ENCODE peak calls at places on chromosome 7, in seven cellular contexts. P is activated CD4-positive, alpha-beta T cell treated with anti-CD3 and anti-CD28 coated beads, Interleukin-2, amount 50 U/mL, for 1 hour; B is RCC 7860; K is progenitor cell of endocrine pancreas; E is non-pigmented ciliary epithelial cell; R is ureter; F is stimulated activated CD4-positive, alpha-beta T cell treated with anti-CD3 and anti-CD28 coated beads, Interleukin-15, amount 100 ng/mL, for 24 hours. U is an unnamed sample.

GRCh38 chr7:143222782-143223181 is 945 bp downstream of the TAS2R40 start:
- DNase-seq in P (no peak), B (no peak), K (no peak), E (no peak), R (no peak), F (no peak), U (no peak)

GRCh38 chr7:151498495-151498894 is 21.2 kb downstream of the RHEB start:
- DNase-seq in P (no peak), B (peak; percentile 58), K (no peak), E (no peak), R (no peak), F (no peak), U (no peak)

GRCh38 chr7:4814463-4814862 is 39.0 kb downstream of the AP5Z1 start:
- DNase-seq in P (no peak), B (no peak), K (no peak), E (no peak), R (no peak), F (no peak), U (no peak)

GRCh38 chr7:80253653-80254052 is 119.0 kb downstream of the GNAI1 start:
- DNase-seq in P (no peak), B (no peak), K (no peak), E (no peak), R (no peak), F (no peak), U (no peak)

GRCh38 chr7:81159402-81159801 is 240.6 kb upstream of the SEMA3C start:
- DNase-seq in P (no peak), B (peak; percentile 79), K (no peak), E (no peak), R (no peak), F (no peak), U (peak; percentile 63)

GRCh38 chr7:105210721-105211205 is 178.0 kb downstream of the SRPK2 start:
- DNase-seq in P (no peak), B (no peak), K (no peak), E (no peak), R (no peak), F (no peak), U (peak; percentile 5)

GRCh38 chr7:129055861-129056464 is 1.1 kb upstream of the TNPO3 start:
- DNase-seq in P (no peak), B (no peak), K (no peak), E (no peak), R (no peak), F (no peak), U (peak; percentile 25)

GRCh38 chr7:32536585-32536984 is 41.3 kb downstream of the AVL9 start:
- DNase-seq in P (no peak), B (peak; percentile 87), K (no peak), E (peak; percentile 30), R (no peak), F (no peak), U (no peak)

GRCh38 chr7:137927386-137927785 is 74.5 kb downstream of the CREB3L2 start:
- DNase-seq in P (no peak), B (no peak), K (no peak), E (no peak), R (no peak), F (no peak), U (no peak)

GRCh38 chr7:43650457-43651052 is 67.6 kb downstream of the STK17A start:
- DNase-seq in P (no peak), B (peak; percentile 60), K (no peak), E (no peak), R (no peak), F (no peak), U (no peak)

GRCh38 chr7:144127714-144128334 is 4.8 kb downstream of the OR2A14 start:
- DNase-seq in P (peak; percentile 88), B (peak; percentile 73), K (peak; percentile 84), E (peak; percentile 56), R (peak; percentile 83), F (peak; percentile 95), U (peak; percentile 76)

GRCh38 chr7:144814326-144814725 is 21.5 kb downstream of the TPK1 start:
- DNase-seq in P (no peak), B (no peak), K (no peak), E (no peak), R (no peak), F (no peak), U (no peak)

GRCh38 chr7:150357771-150358427 is 10.7 kb upstream of the REPIN1 start:
- DNase-seq in P (no peak), B (peak; percentile 60), K (no peak), E (no peak), R (no peak), F (no peak), U (no peak)

GRCh38 chr7:2165610-2166594 is 66.8 kb downstream of the MAD1L1 start:
- DNase-seq in P (no peak), B (no peak), K (no peak), E (no peak), R (no peak), F (no peak), U (no peak)

GRCh38 chr7:12732428-12732827 is 45.0 kb downstream of the ARL4A start:
- DNase-seq in P (no peak), B (no peak), K (no peak), E (no peak), R (no peak), F (no peak), U (no peak)

GRCh38 chr7:91249506-91250233 is 14.6 kb upstream of the FZD1 start:
- DNase-seq in P (no peak), B (peak; percentile 72), K (no peak), E (no peak), R (no peak), F (no peak), U (no peak)

GRCh38 chr7:18345641-18346234 is 149.8 kb upstream of the HDAC9 start:
- DNase-seq in P (peak; percentile 5), B (peak; percentile 41), K (peak; percentile 28), E (no peak), R (no peak), F (peak; percentile 18), U (peak; percentile 17)

GRCh38 chr7:1535100-1535458 is 4.6 kb downstream of the MAFK start:
- DNase-seq in P (no peak), B (no peak), K (no peak), E (no peak), R (no peak), F (no peak), U (no peak)

GRCh38 chr7:48085433-48085791 is 3.7 kb upstream of the UPP1 start:
- DNase-seq in P (no peak), B (peak; percentile 24), K (no peak), E (no peak), R (no peak), F (no peak), U (no peak)

GRCh38 chr7:155953781-155954549 is 141.7 kb upstream of the SHH start:
- DNase-seq in P (no peak), B (no peak), K (peak; percentile 45), E (no peak), R (peak; percentile 50), F (no peak), U (no peak)

GRCh38 chr7:17965600-17965999 is 25.3 kb upstream of the SNX13 start:
- DNase-seq in P (no peak), B (no peak), K (no peak), E (peak; percentile 48), R (no peak), F (no peak), U (no peak)

GRCh38 chr7:101278461-101279292 is 33.8 kb upstream of the FIS1 start:
- DNase-seq in P (no peak), B (no peak), K (no peak), E (no peak), R (no peak), F (no peak), U (no peak)

GRCh38 chr7:31695856-31696255 is 8.8 kb downstream of the PPP1R17 start:
- DNase-seq in P (no peak), B (no peak), K (no peak), E (no peak), R (no peak), F (no peak), U (no peak)

GRCh38 chr7:15967551-15967950 is 281.1 kb upstream of the MEOX2 start:
- DNase-seq in P (no peak), B (no peak), K (no peak), E (no peak), R (no peak), F (no peak), U (no peak)

GRCh38 chr7:116273283-116273917 is 63.1 kb downstream of the TES start:
- DNase-seq in P (no peak), B (no peak), K (no peak), E (no peak), R (no peak), F (no peak), U (no peak)

GRCh38 chr7:73817121-73817520 is 13.7 kb upstream of the CLDN4 start:
- DNase-seq in P (no peak), B (no peak), K (no peak), E (no peak), R (no peak), F (no peak), U (no peak)

GRCh38 chr7:52540041-52540440 is 495.4 kb upstream of the POM121L12 start:
- DNase-seq in P (no peak), B (peak; percentile 38), K (no peak), E (peak; percentile 18), R (no peak), F (no peak), U (no peak)

GRCh38 chr7:71238541-71238940 is 106.6 kb downstream of the GALNT17 start:
- DNase-seq in P (no peak), B (no peak), K (no peak), E (no peak), R (no peak), F (no peak), U (no peak)

GRCh38 chr7:19107392-19108147 is 9.9 kb downstream of the TWIST1 start:
- DNase-seq in P (no peak), B (no peak), K (no peak), E (no peak), R (peak; percentile 53), F (no peak), U (no peak)

GRCh38 chr7:140364819-140365218 is 33.5 kb downstream of the SLC37A3 start:
- DNase-seq in P (no peak), B (no peak), K (no peak), E (no peak), R (no peak), F (no peak), U (no peak)